ENCODE peak calls at places on chromosomes 1 and 21, in ten cellular contexts. N is stimulated activated CD4-positive, alpha-beta T cell treated with anti-CD3 and anti-CD28 coated beads, Interleukin-2, amount 100 ng/mL, for 24 hours; Z is GDM1; G is lower leg skin; K is activated gamma-delta T cell treated with anti-CD3 and anti-CD28 coated beads, Interleukin-2, amount 50 U/mL, for 16 hours; L is ELR; F is GM13976; O is heart left ventricle; Y is GM20000; I is AG04450. B is an unnamed sample.

GRCh38 chr1:63731117-63732043 is 42.4 kb upstream of the ROR1 start:
- DNase-seq in N (no peak), Z (no peak), G (peak), K (no peak), L (peak), F (no peak), O (no peak), Y (no peak), I (peak), B (peak)

GRCh38 chr1:89950703-89951102 is 44.2 kb upstream of the ZNF326 start:
- DNase-seq in N (no peak), Z (no peak), G (no peak), K (no peak), L (no peak), F (no peak), O (no peak), Y (no peak), I (no peak), B (no peak)

GRCh38 chr1:10193340-10193739 is 17.0 kb upstream of the KIF1B start:
- DNase-seq in N (no peak), Z (no peak), G (no peak), K (no peak), L (no peak), F (no peak), O (no peak), Y (no peak), I (no peak), B (no peak)

GRCh38 chr1:184068354-184068753 is 16.8 kb downstream of the TSEN15 start:
- DNase-seq in N (no peak), Z (no peak), G (no peak), K (no peak), L (no peak), F (no peak), O (no peak), Y (no peak), I (no peak), B (no peak)

GRCh38 chr1:230299148-230300006 is 126.8 kb downstream of the PGBD5 start:
- DNase-seq in N (no peak), Z (no peak), G (no peak), K (no peak), L (no peak), F (no peak), O (no peak), Y (no peak), I (no peak), B (no peak)

GRCh38 chr1:15100369-15101111 is 53.0 kb upstream of the TMEM51 start:
- DNase-seq in N (peak), Z (peak), G (no peak), K (peak), L (peak), F (peak), O (no peak), Y (peak), I (peak), B (peak)

GRCh38 chr21:30340714-30341573 is 3.5 kb upstream of the KRTAP27-1 start:
- DNase-seq in N (peak), Z (no peak), G (peak), K (no peak), L (peak), F (peak), O (no peak), Y (peak), I (no peak), B (peak)

GRCh38 chr1:71081697-71082080 is 854 bp upstream of the ZRANB2 start:
- DNase-seq in N (peak), Z (no peak), G (peak), K (no peak), L (no peak), F (no peak), O (no peak), Y (no peak), I (no peak), B (no peak)

GRCh38 chr1:110291241-110292030 is 47.7 kb upstream of the RBM15 start:
- DNase-seq in N (no peak), Z (no peak), G (no peak), K (no peak), L (peak), F (no peak), O (no peak), Y (no peak), I (no peak), B (no peak)

GRCh38 chr1:153774780-153775431 is at the start of gene SLC27A3:
- DNase-seq in N (no peak), Z (no peak), G (peak), K (no peak), L (peak), F (peak), O (peak), Y (peak), I (no peak), B (peak)

GRCh38 chr1:108701176-108701849 is 9.2 kb downstream of the PRPF38B start:
- DNase-seq in N (no peak), Z (no peak), G (no peak), K (no peak), L (no peak), F (no peak), O (no peak), Y (no peak), I (no peak), B (no peak)

GRCh38 chr1:91170571-91170970 is 148.7 kb upstream of the ZNF644 start:
- DNase-seq in N (no peak), Z (no peak), G (no peak), K (no peak), L (no peak), F (no peak), O (no peak), Y (no peak), I (no peak), B (no peak)

GRCh38 chr1:167223144-167224103 is 2.7 kb downstream of the POU2F1 start:
- DNase-seq in N (no peak), Z (no peak), G (no peak), K (no peak), L (peak), F (no peak), O (no peak), Y (no peak), I (no peak), B (no peak)

B was measured in A673.